ENCODE peak calls at places on chromosomes 3 and 15, in nine cellular contexts. L, D, J, E, C, P, I, M and X are unnamed samples.

GRCh38 chr3:191393146-191393545 is 62.8 kb upstream of the UTS2B start:
- DNase-seq in M (no peak), D (no peak), L (no peak), J (no peak), I (no peak), P (no peak), E (no peak), C (no peak), X (no peak)

GRCh38 chr3:11642455-11643162 is 1.1 kb downstream of the VGLL4 start:
- DNase-seq in M (peak), D (peak), C (peak), P (peak), E (peak), J (peak), I (peak), L (peak), X (peak)

GRCh38 chr3:99972380-99973104 is 141.8 kb downstream of the FILIP1L start:
- DNase-seq in C (no peak), P (no peak), E (no peak), M (no peak), L (no peak), D (no peak), J (no peak), I (no peak), X (no peak)

GRCh38 chr3:118000219-118000618 is 1034.4 kb downstream of the IGSF11 start:
- DNase-seq in I (no peak), C (no peak), E (no peak), M (no peak), P (no peak), J (no peak), L (no peak), D (no peak), X (no peak)

GRCh38 chr3:45499529-45499928 is 95.0 kb upstream of the LIMD1 start:
- DNase-seq in J (no peak), L (no peak), E (no peak), C (no peak), M (peak), D (no peak), I (no peak), P (no peak), X (no peak)

GRCh38 chr15:100973351-100974034 is 54.3 kb downstream of the LRRK1 start:
- DNase-seq in P (no peak), C (no peak), I (no peak), D (no peak), E (peak), J (no peak), L (no peak), M (peak), X (no peak)

GRCh38 chr15:38207591-38207990 is 45.0 kb upstream of the SPRED1 start:
- DNase-seq in M (peak), J (no peak), I (no peak), P (no peak), C (no peak), E (no peak), L (no peak), D (no peak), X (no peak)

GRCh38 chr3:127848131-127849129 is 26.1 kb upstream of the MGLL start:
- DNase-seq in D (no peak), P (no peak), M (peak), E (no peak), I (no peak), L (no peak), C (no peak), J (no peak), X (no peak)

GRCh38 chr3:16102905-16103364 is 71.5 kb upstream of the GALNT15 start:
- DNase-seq in P (no peak), M (peak), C (no peak), I (no peak), J (no peak), L (no peak), E (no peak), D (no peak), X (no peak)

GRCh38 chr3:131218196-131218595 is 163.4 kb upstream of the NUDT16 start:
- DNase-seq in D (no peak), M (peak), C (no peak), L (no peak), J (no peak), E (no peak), P (no peak), I (no peak), X (no peak)

GRCh38 chr3:20401253-20401652 is 215.2 kb upstream of the SGO1 start:
- DNase-seq in P (no peak), I (no peak), J (no peak), M (no peak), D (no peak), C (no peak), E (no peak), L (no peak), X (no peak)

GRCh38 chr3:161028485-161029018 is 76.6 kb downstream of the B3GALNT1 start:
- DNase-seq in C (no peak), M (peak), P (no peak), L (no peak), J (no peak), I (no peak), E (peak), D (no peak), X (no peak)

GRCh38 chr15:68653795-68654194 is 75.0 kb downstream of the CORO2B start:
- DNase-seq in L (no peak), I (no peak), M (no peak), E (no peak), C (no peak), D (no peak), J (no peak), P (peak), X (no peak)

GRCh38 chr3:171585029-171585428 is 124.8 kb upstream of the TNIK start:
- DNase-seq in E (no peak), L (no peak), P (no peak), D (no peak), I (no peak), C (no peak), M (peak), J (no peak), X (no peak)

GRCh38 chr3:11346416-11346815 is 74.2 kb downstream of the ATG7 start:
- DNase-seq in J (no peak), M (peak), P (no peak), D (no peak), I (no peak), E (no peak), C (no peak), L (no peak), X (no peak)

GRCh38 chr3:143081844-143082778 is 37.5 kb upstream of the CHST2 start:
- DNase-seq in J (no peak), I (no peak), P (no peak), C (no peak), M (no peak), L (peak), D (no peak), E (no peak), X (no peak)

GRCh38 chr3:129398803-129399144 is 29.7 kb downstream of the EFCAB12 start:
- DNase-seq in L (no peak), C (no peak), P (no peak), M (peak), D (peak), J (no peak), E (peak), I (no peak), X (no peak)

GRCh38 chr3:76646921-76647562 is 392.9 kb upstream of the ROBO2 start:
- DNase-seq in D (no peak), P (no peak), C (no peak), L (no peak), M (no peak), J (no peak), I (no peak), E (peak), X (no peak)

GRCh38 chr15:39426552-39427532 is 154.0 kb upstream of the THBS1 start:
- DNase-seq in P (peak), D (peak), C (peak), E (no peak), I (peak), J (peak), L (peak), M (peak), X (peak)

GRCh38 chr15:35118987-35119386 is 33.9 kb upstream of the NANOGP8 start:
- DNase-seq in C (no peak), M (no peak), I (no peak), D (no peak), L (no peak), P (no peak), J (no peak), E (no peak), X (no peak)

GRCh38 chr3:120622870-120623718 is 27.0 kb downstream of the NDUFB4 start:
- DNase-seq in C (no peak), P (no peak), E (peak), I (no peak), J (no peak), L (no peak), D (no peak), M (peak), X (peak)

GRCh38 chr3:141403576-141403975 is 35.3 kb downstream of the ZBTB38 start:
- DNase-seq in P (no peak), I (no peak), E (no peak), J (no peak), L (no peak), C (no peak), D (no peak), M (no peak), X (no peak)

GRCh38 chr3:98855811-98856400 is 45.6 kb downstream of the DCBLD2 start:
- DNase-seq in J (no peak), I (no peak), C (no peak), D (no peak), P (no peak), L (no peak), M (peak), E (no peak), X (no peak)

GRCh38 chr15:33211409-33211808 is 16.9 kb upstream of the FMN1 start:
- DNase-seq in I (no peak), D (no peak), E (no peak), P (no peak), M (no peak), L (no peak), C (no peak), J (no peak), X (no peak)

GRCh38 chr3:130649061-130649654 is 97.5 kb downstream of the PIK3R4 start:
- DNase-seq in I (no peak), L (no peak), M (no peak), P (no peak), C (no peak), D (no peak), J (no peak), E (no peak), X (no peak)

GRCh38 chr3:69494091-69494659 is 108.3 kb upstream of the FRMD4B start:
- DNase-seq in I (no peak), M (no peak), E (no peak), D (no peak), P (no peak), C (no peak), J (no peak), L (no peak), X (no peak)

GRCh38 chr15:40075298-40076044 is 33.2 kb downstream of the BMF start:
- DNase-seq in P (peak), D (no peak), E (no peak), C (no peak), M (no peak), I (no peak), L (no peak), J (no peak), X (no peak)

GRCh38 chr3:125593991-125594574 is 1.2 kb downstream of the OSBPL11 start:
- DNase-seq in L (no peak), C (no peak), D (no peak), J (no peak), I (no peak), M (no peak), E (no peak), P (no peak), X (no peak)

GRCh38 chr3:37833790-37834189 is 27.9 kb upstream of the CTDSPL start:
- DNase-seq in P (no peak), I (no peak), M (no peak), L (no peak), D (no peak), E (no peak), C (no peak), J (no peak), X (no peak)

GRCh38 chr15:48440084-48440483 is 108.9 kb downstream of the DUT start:
- DNase-seq in M (peak), E (peak), J (no peak), L (no peak), P (no peak), C (no peak), I (no peak), D (no peak), X (no peak)

GRCh38 chr3:169526246-169526645 is 137.3 kb downstream of the MECOM start:
- DNase-seq in M (peak), C (no peak), P (no peak), J (no peak), E (no peak), L (no peak), I (no peak), D (no peak), X (no peak)

GRCh38 chr3:123287051-123287961 is 85.6 kb downstream of the SEC22A start:
- DNase-seq in E (no peak), I (no peak), D (peak), P (peak), L (no peak), J (no peak), M (no peak), C (no peak), X (no peak)

GRCh38 chr15:45099549-45100165 is 14.3 kb downstream of the DUOX2 start:
- DNase-seq in J (no peak), I (no peak), L (no peak), P (peak), M (no peak), C (no peak), D (no peak), E (no peak), X (no peak)

GRCh38 chr3:127903596-127903995 is 11.4 kb upstream of the KBTBD12 start:
- DNase-seq in E (no peak), P (no peak), I (no peak), L (no peak), D (no peak), M (no peak), J (no peak), C (no peak), X (no peak)